ENCODE peak calls at places on chromosomes 11 and 22, in six cellular contexts. M is neuronal stem cell, P is right lobe of liver, Z is transverse colon, U is pancreas, J is adrenal gland. H is an unnamed sample. For H3K4me1, the result is how much of the 10 kb centered on the place peaks cover.

GRCh38 chr11:27485930-27486773 is 13.6 kb upstream of the LGR4 start:
- DNase-seq in M (peak), P (no peak), Z (no peak), U (no peak), J (no peak), H (peak)

GRCh38 chr11:44502506-44502905 is 63.0 kb upstream of the CD82 start:
- DNase-seq in M (no peak), P (no peak), Z (no peak), U (no peak), J (no peak), H (no peak)

GRCh38 chr11:95132956-95133355 is 43.3 kb downstream of the ENDOD1 start:
- DNase-seq in M (no peak), P (no peak), Z (peak), U (no peak), J (no peak), H (no peak)

GRCh38 chr22:36369922-36370781 is 17.6 kb downstream of the MYH9 start:
- DNase-seq in M (no peak), P (no peak), Z (peak), U (peak), J (peak), H (peak)

GRCh38 chr11:89477175-89477574 is 14.0 kb downstream of the NOX4 start:
- DNase-seq in M (no peak), P (no peak), Z (peak), U (no peak), J (no peak), H (no peak)

GRCh38 chr11:90639687-90640086 is 416.8 kb upstream of the CHORDC1 start:
- DNase-seq in M (no peak), P (no peak), Z (no peak), U (no peak), J (no peak), H (no peak)

GRCh38 chr11:30478923-30479322 is 107.2 kb downstream of the MPPED2 start:
- DNase-seq in M (no peak), P (no peak), Z (no peak), U (no peak), J (no peak), H (peak)

GRCh38 chr22:28799125-28799833 is 1.1 kb downstream of the XBP1 start:
- DNase-seq in M (no peak), P (no peak), Z (peak), U (no peak), J (peak), H (peak)

GRCh38 chr11:134228625-134229024 is 4.2 kb downstream of the VPS26B start:
- DNase-seq in M (no peak), P (no peak), Z (no peak), U (no peak), J (no peak), H (no peak)

GRCh38 chr11:46264030-46264429 is 13.4 kb upstream of the CREB3L1 start:
- DNase-seq in M (no peak), P (no peak), Z (no peak), U (no peak), J (no peak), H (no peak)

GRCh38 chr11:17991799-17992433 is 20.9 kb downstream of the SERGEF start:
- DNase-seq in M (no peak), P (no peak), Z (peak), U (peak), J (peak), H (no peak)

GRCh38 chr11:75582461-75582934 is 20.4 kb downstream of the SERPINH1 start:
- DNase-seq in M (no peak), P (no peak), Z (no peak), U (no peak), J (no peak), H (no peak)

GRCh38 chr11:127843483-127844396 is 743.6 kb downstream of the ETS1 start:
- DNase-seq in M (peak), P (peak), Z (peak), U (peak), J (peak), H (peak)

GRCh38 chr11:74681686-74682651 is 49.3 kb downstream of the CHRDL2 start:
- DNase-seq in M (no peak), P (peak), Z (peak), U (peak), J (peak), H (peak)

GRCh38 chr22:36419912-36420882 is 32.4 kb upstream of the MYH9 start:
- DNase-seq in M (no peak), P (no peak), Z (peak), U (no peak), J (no peak), H (no peak)

GRCh38 chr22:39114157-39114511 is 17.1 kb downstream of the APOBEC3H start:
- DNase-seq in M (no peak), P (no peak), Z (no peak), U (no peak), J (no peak), H (no peak)

GRCh38 chr22:17970205-17970708 is 54.1 kb downstream of the MICAL3 start:
- DNase-seq in M (no peak), P (no peak), Z (no peak), U (no peak), J (peak), H (no peak)

GRCh38 chr22:48919851-48920589 is 907.7 kb downstream of the BRD1 start:
- DNase-seq in M (no peak), P (no peak), Z (no peak), U (no peak), J (no peak), H (no peak)

GRCh38 chr11:10899542-10899830 is 41.6 kb upstream of the ZBED5 start:
- DNase-seq in M (no peak), P (no peak), Z (peak), U (no peak), J (no peak), H (no peak)

GRCh38 chr11:6204708-6205107 is 649 bp upstream of the C11orf42 start:
- DNase-seq in M (no peak), P (no peak), Z (no peak), U (no peak), J (no peak), H (no peak)

GRCh38 chr22:36308880-36309279 is 55.9 kb downstream of the APOL1 start:
- DNase-seq in M (no peak), P (no peak), Z (no peak), U (no peak), J (no peak), H (no peak)

GRCh38 chr11:65927904-65928397 is 8.7 kb downstream of the DRAP1 start:
- DNase-seq in M (no peak), P (no peak), Z (peak), U (no peak), J (no peak), H (peak)

GRCh38 chr22:37544955-37545702 is 15.2 kb upstream of the CDC42EP1 start:
- DNase-seq in M (no peak), P (peak), Z (peak), U (peak), J (peak), H (peak)

GRCh38 chr11:133706925-133707794 is 138.2 kb downstream of the SPATA19 start:
- DNase-seq in M (no peak), P (no peak), Z (no peak), U (no peak), J (no peak), H (no peak)

GRCh38 chr11:8757047-8757446 is 74.5 kb downstream of the RPL27A start:
- DNase-seq in M (no peak), P (no peak), Z (no peak), U (no peak), J (peak), H (no peak)

GRCh38 chr11:7637447-7638157 is 35.7 kb downstream of the CYB5R2 start:
- DNase-seq in M (no peak), P (no peak), Z (no peak), U (no peak), J (no peak), H (no peak)

GRCh38 chr11:17894929-17895658 is 117.8 kb downstream of the SERGEF start:
- DNase-seq in M (no peak), P (no peak), Z (no peak), U (no peak), J (no peak), H (peak)

GRCh38 chr11:69037074-69037473 is 11.7 kb upstream of the TPCN2 start:
- DNase-seq in M (no peak), P (no peak), Z (no peak), U (no peak), J (no peak), H (no peak)
- H3K27ac ChIP-seq in M (no peak), P (no peak), Z (no peak), U (no peak), J (no peak), H (no peak)

GRCh38 chr11:69054397-69055211 is 5.9 kb downstream of the TPCN2 start:
- DNase-seq in M (no peak), P (no peak), Z (no peak), U (no peak), J (no peak), H (no peak)
- H3K4me1 ChIP-seq in M (under half), P (under half), Z (half or more), U (under half), J (under half), H (under half)

GRCh38 chr11:61861634-61862033 is 29.7 kb downstream of the FADS3 start:
- DNase-seq in M (no peak), P (no peak), Z (no peak), U (no peak), J (no peak), H (peak)
- H3K27ac ChIP-seq in M (no peak), P (no peak), Z (no peak), U (no peak), J (no peak), H (peak)

DNA sequence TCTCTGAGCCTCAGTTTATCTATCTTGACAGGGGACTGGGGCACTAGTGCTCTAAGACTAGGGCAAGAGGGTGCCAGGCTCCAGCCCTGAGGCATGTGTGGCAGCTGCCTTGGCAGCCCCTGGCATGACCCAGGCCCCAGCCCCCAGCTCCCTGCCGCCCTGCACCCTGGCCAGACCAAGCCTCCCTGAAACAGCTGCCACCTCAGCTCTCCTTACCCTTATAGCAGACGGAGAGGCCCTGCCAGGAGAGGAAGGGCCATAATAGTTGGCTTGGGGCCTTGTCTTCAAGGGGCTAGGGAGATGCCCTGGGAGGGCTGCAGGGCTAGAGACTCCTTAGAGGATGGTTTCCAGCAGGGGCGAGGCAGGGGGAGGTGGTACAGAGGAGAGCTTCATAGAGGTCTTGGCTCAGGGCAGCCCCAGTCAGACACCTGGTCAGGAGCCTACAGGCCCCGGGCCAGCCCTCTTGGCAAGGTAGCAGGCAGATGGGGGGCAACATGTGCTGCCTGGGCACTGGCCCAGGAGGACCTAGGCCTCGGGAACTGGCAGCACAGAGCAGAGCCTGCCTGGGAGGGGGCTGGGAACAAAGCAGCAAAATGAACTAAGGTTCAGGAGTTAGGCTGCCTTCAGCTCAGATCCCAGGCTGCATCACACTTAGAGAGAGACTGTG is 13.0 kb downstream of the SMTN start:
- DNase-seq in M (no peak), P (no peak), Z (peak), U (no peak), J (no peak), H (peak)
- H3K4me1 ChIP-seq in M (under half), P (under half), Z (under half), U (under half), J (under half), H (under half)

GRCh38 chr11:61080526-61080925 is 21.8 kb upstream of the CD5 start:
- DNase-seq in M (no peak), P (peak), Z (no peak), U (no peak), J (no peak), H (no peak)
- H3K27ac ChIP-seq in M (no peak), P (no peak), Z (no peak), U (no peak), J (no peak), H (peak)

GRCh38 chr11:12282676-12283075 is 94.7 kb upstream of the PARVA start:
- DNase-seq in M (no peak), P (no peak), Z (no peak), U (no peak), J (no peak), H (no peak)

GRCh38 chr11:12285811-12286222 is 91.6 kb upstream of the PARVA start:
- DNase-seq in M (no peak), P (no peak), Z (no peak), U (no peak), J (no peak), H (no peak)

GRCh38 chr11:12286606-12287005 is 90.8 kb upstream of the PARVA start:
- DNase-seq in M (no peak), P (no peak), Z (no peak), U (no peak), J (no peak), H (no peak)

GRCh38 chr11:12285106-12285505 is 92.3 kb upstream of the PARVA start:
- DNase-seq in M (no peak), P (no peak), Z (no peak), U (no peak), J (no peak), H (no peak)

GRCh38 chr11:12284321-12285050 is 92.9 kb upstream of the PARVA start:
- DNase-seq in M (no peak), P (no peak), Z (no peak), U (no peak), J (no peak), H (no peak)
- H3K4me1 ChIP-seq in M (under half), P (under half), Z (under half), U (under half), J (under half), H (under half)

H was measured in heart right ventricle.